ENCODE peak calls at places on chromosomes 3 and 15, in six cellular contexts. Z is astrocyte of the spinal cord, J is tibial artery, N is body of pancreas, Q is EH, A is AG08395. H is an unnamed sample.
A peak's percentile ranks its signal among the peaks of the same experiment; 100 is the strongest.

GRCh38 chr15:96262497-96263268 is 67.8 kb upstream of the NR2F2 start:
- DNase-seq in N (no peak), A (no peak), J (no peak), Q (no peak), Z (no peak), H (no peak)

GRCh38 chr15:87219650-87220615 is 1036.6 kb downstream of the NTRK3 start:
- DNase-seq in Z (peak; percentile 11), N (no peak), A (no peak), J (no peak), Q (peak; percentile 87), H (no peak)

GRCh38 chr3:185656321-185656840 is 70.3 kb downstream of the SENP2 start:
- DNase-seq in Q (peak; percentile 100), N (peak; percentile 27), A (peak; percentile 95), J (peak; percentile 90), Z (peak; percentile 98), H (no peak)

GRCh38 chr15:95449229-95449628 is 881.3 kb upstream of the NR2F2 start:
- DNase-seq in Z (no peak), N (no peak), Q (no peak), A (no peak), J (no peak), H (no peak)

GRCh38 chr3:193768069-193768391 is 175.0 kb downstream of the OPA1 start:
- DNase-seq in Z (peak; percentile 29), N (no peak), Q (no peak), A (peak; percentile 37), J (no peak), H (no peak)

GRCh38 chr15:40756938-40757337 is 1.9 kb upstream of the RMDN3 start:
- DNase-seq in J (no peak), Z (no peak), Q (no peak), A (no peak), N (no peak), H (no peak)

GRCh38 chr3:128505771-128506170 is 12.8 kb upstream of the GATA2 start:
- DNase-seq in A (no peak), N (no peak), Q (peak; percentile 33), Z (no peak), J (no peak), H (no peak)

GRCh38 chr3:139745831-139746230 is 68.1 kb upstream of the NMNAT3 start:
- DNase-seq in A (peak; percentile 28), Q (peak; percentile 66), N (no peak), J (no peak), Z (peak; percentile 54), H (no peak)

GRCh38 chr3:133970916-133971315 is 58.8 kb downstream of the SLCO2A1 start:
- DNase-seq in Q (no peak), Z (no peak), A (no peak), J (no peak), N (no peak), H (no peak)

GRCh38 chr3:11582123-11582968 is 61.4 kb downstream of the VGLL4 start:
- DNase-seq in Q (peak; percentile 91), A (peak; percentile 87), Z (peak; percentile 94), N (peak; percentile 79), J (peak; percentile 82), H (no peak)